ENCODE peak calls at places on chromosomes 16 and 17, in ten cellular contexts. S is GM23248; N is PC-9; L is NCI-H1048; B is amygdala; M is activated CD4-positive, alpha-beta T cell treated with anti-CD3 and anti-CD28 coated beads for 36 hours; D is stimulated activated CD8-positive, alpha-beta memory T cell treated with anti-CD3 and anti-CD28 coated beads, Interleukin-7, amount 100 ng/mL, for 24 hours; O is mesenchymal stem cell; Q is HFFc6; T is stimulated activated CD4-positive, alpha-beta T cell treated with anti-CD3 and anti-CD28 coated beads, Interleukin-4, amount 100 ng/mL, for 4 hours. U is an unnamed sample.

GRCh38 chr17:49013311-49014205 is 16.4 kb downstream of the IGF2BP1 start:
- DNase-seq in S (peak; percentile 58), N (no peak), L (no peak), B (no peak), M (no peak), D (no peak), O (peak; percentile 57), Q (no peak), T (no peak), U (no peak)

GRCh38 chr16:72371307-72372081 is 199.5 kb upstream of the PMFBP1 start:
- DNase-seq in S (peak; percentile 50), N (peak; percentile 15), L (no peak), B (no peak), M (no peak), D (no peak), O (peak; percentile 65), Q (peak; percentile 8), T (no peak), U (peak; percentile 29)

GRCh38 chr17:76054112-76054476 is 18.2 kb downstream of the SRP68 start:
- DNase-seq in S (peak; percentile 64), N (peak; percentile 46), L (no peak), B (no peak), M (no peak), D (no peak), O (peak; percentile 47), Q (peak; percentile 22), T (no peak), U (peak; percentile 19)

GRCh38 chr17:78759203-78759968 is 22.7 kb downstream of the CYTH1 start:
- DNase-seq in S (no peak), N (no peak), L (no peak), B (no peak), M (peak; percentile 86), D (no peak), O (peak; percentile 47), Q (no peak), T (peak; percentile 63), U (peak; percentile 92)

GRCh38 chr17:78227455-78227916 is 3.9 kb upstream of the TMEM235 start:
- DNase-seq in S (no peak), N (no peak), L (no peak), B (no peak), M (peak; percentile 43), D (no peak), O (no peak), Q (no peak), T (no peak), U (no peak)

GRCh38 chr17:31392856-31393748 is 1.6 kb downstream of the RAB11FIP4 start:
- DNase-seq in S (no peak), N (no peak), L (no peak), B (no peak), M (no peak), D (no peak), O (no peak), Q (no peak), T (no peak), U (no peak)

GRCh38 chr17:68762911-68763310 is 161.7 kb upstream of the FAM20A start:
- DNase-seq in S (no peak), N (no peak), L (no peak), B (no peak), M (no peak), D (no peak), O (no peak), Q (no peak), T (no peak), U (no peak)

GRCh38 chr16:30957456-30958163 is at the start of gene SETD1A:
- DNase-seq in S (peak; percentile 99), N (peak; percentile 96), L (peak; percentile 72), B (peak; percentile 92), M (peak; percentile 99), D (peak; percentile 96), O (peak; percentile 96), Q (peak; percentile 96), T (peak; percentile 93), U (peak; percentile 98)

GRCh38 chr17:39699818-39700147 is at the start of gene ERBB2:
- DNase-seq in S (peak; percentile 84), N (peak; percentile 66), L (no peak), B (no peak), M (no peak), D (no peak), O (peak; percentile 75), Q (peak; percentile 70), T (no peak), U (peak; percentile 79)

GRCh38 chr17:64998436-64999190 is 57.9 kb downstream of the GNA13 start:
- DNase-seq in S (peak; percentile 29), N (no peak), L (no peak), B (no peak), M (no peak), D (no peak), O (no peak), Q (no peak), T (no peak), U (no peak)

GRCh38 chr17:18360518-18360917 is 2.8 kb downstream of the SHMT1 start:
- DNase-seq in S (no peak), N (no peak), L (no peak), B (no peak), M (no peak), D (no peak), O (no peak), Q (no peak), T (no peak), U (no peak)

GRCh38 chr16:88473666-88474534 is 20.8 kb downstream of the ZFPM1 start:
- DNase-seq in S (no peak), N (no peak), L (no peak), B (no peak), M (no peak), D (no peak), O (no peak), Q (no peak), T (no peak), U (peak; percentile 85)

GRCh38 chr16:55508941-55509920 is at the start of gene LPCAT2:
- DNase-seq in S (peak; percentile 93), N (peak; percentile 84), L (peak; percentile 1), B (peak; percentile 45), M (peak; percentile 82), D (peak; percentile 20), O (peak; percentile 88), Q (peak; percentile 81), T (no peak), U (peak; percentile 91)

GRCh38 chr17:58327363-58328194 is 1.0 kb downstream of the TSPOAP1 start:
- DNase-seq in S (no peak), N (no peak), L (no peak), B (no peak), M (no peak), D (no peak), O (no peak), Q (no peak), T (no peak), U (no peak)

GRCh38 chr17:75396781-75397180 is 8.7 kb downstream of the GRB2 start:
- DNase-seq in S (no peak), N (no peak), L (no peak), B (no peak), M (no peak), D (no peak), O (no peak), Q (no peak), T (no peak), U (no peak)

GRCh38 chr17:42378597-42379594 is 9.3 kb downstream of the STAT3 start:
- DNase-seq in S (peak; percentile 64), N (no peak), L (no peak), B (no peak), M (peak; percentile 35), D (no peak), O (peak; percentile 66), Q (no peak), T (no peak), U (peak; percentile 34)

GRCh38 chr17:81980752-81981239 is 3.4 kb downstream of the ASPSCR1 start:
- DNase-seq in S (no peak), N (peak; percentile 92), L (no peak), B (no peak), M (no peak), D (no peak), O (no peak), Q (no peak), T (no peak), U (no peak)

GRCh38 chr16:2474877-2475412 is at the start of gene TBC1D24:
- DNase-seq in S (peak; percentile 92), N (peak; percentile 93), L (peak; percentile 27), B (peak; percentile 71), M (peak; percentile 89), D (peak; percentile 66), O (peak; percentile 78), Q (peak; percentile 74), T (peak; percentile 74), U (peak; percentile 80)

GRCh38 chr17:36920032-36921000 is 17.0 kb upstream of the LHX1 start:
- DNase-seq in S (no peak), N (peak; percentile 84), L (no peak), B (no peak), M (peak; percentile 53), D (no peak), O (peak; percentile 39), Q (no peak), T (no peak), U (no peak)

GRCh38 chr16:47073223-47074155 is 70.3 kb downstream of the NETO2 start:
- DNase-seq in S (no peak), N (no peak), L (no peak), B (no peak), M (no peak), D (no peak), O (no peak), Q (no peak), T (no peak), U (no peak)

GRCh38 chr17:46266656-46267544 is 28.0 kb upstream of the LRRC37A start:
- DNase-seq in S (peak; percentile 96), N (peak; percentile 86), L (peak; percentile 88), B (peak; percentile 78), M (peak; percentile 90), D (peak; percentile 65), O (peak; percentile 93), Q (peak; percentile 77), T (peak; percentile 84), U (peak; percentile 85)

GRCh38 chr17:14089179-14089578 is 19.9 kb downstream of the COX10 start:
- DNase-seq in S (peak; percentile 15), N (no peak), L (no peak), B (no peak), M (no peak), D (no peak), O (no peak), Q (peak; percentile 19), T (no peak), U (no peak)

GRCh38 chr17:28997811-28998210 is 8.0 kb downstream of the SEZ6 start:
- DNase-seq in S (no peak), N (no peak), L (no peak), B (no peak), M (no peak), D (no peak), O (no peak), Q (no peak), T (no peak), U (no peak)

U was measured in fibroblast of pulmonary artery.